ENCODE peak calls at places on chromosomes 5 and 9, in eight cellular contexts. L, W, U, H, G, E, K and D are unnamed samples. For H3K9me3, the result is how much of the 10 kb centered on the place peaks cover.

GRCh38 chr5:82594097-82594496 is 315.9 kb upstream of the RPS23 start:
- DNase-seq in L (no peak), W (peak), U (peak), H (no peak), G (peak), E (no peak), K (no peak), D (no peak)

GRCh38 chr5:173412566-173412965 is 84.4 kb upstream of the STC2 start:
- DNase-seq in L (no peak), W (no peak), U (peak), H (no peak), G (no peak), E (no peak), K (no peak), D (no peak)

GRCh38 chr5:111834926-111835599 is 78.1 kb upstream of the NREP start:
- DNase-seq in L (no peak), W (no peak), U (peak), H (no peak), G (peak), E (no peak), K (no peak), D (no peak)

GRCh38 chr5:90548069-90548593 is 10.5 kb upstream of the ADGRV1 start:
- DNase-seq in L (no peak), W (no peak), U (no peak), H (no peak), G (peak), E (no peak), K (no peak), D (no peak)

GRCh38 chr5:44953078-44953477 is 144.3 kb downstream of the MRPS30 start:
- DNase-seq in L (no peak), W (no peak), U (no peak), H (no peak), G (no peak), E (no peak), K (no peak), D (no peak)

GRCh38 chr9:128419061-128419925 is 1.4 kb upstream of the CERCAM start:
- DNase-seq in L (peak), W (no peak), U (peak), H (no peak), G (peak), E (no peak), K (no peak), D (no peak)

GRCh38 chr5:91170266-91170665 is 212.9 kb downstream of the ARRDC3 start:
- DNase-seq in L (no peak), W (peak), U (peak), H (no peak), G (peak), E (no peak), K (no peak), D (no peak)

GRCh38 chr5:177958696-177959095 is 37.3 kb downstream of the PROP1 start:
- DNase-seq in L (no peak), W (no peak), U (no peak), H (no peak), G (no peak), E (no peak), K (no peak), D (no peak)

GRCh38 chr5:139181835-139182452 is 16.2 kb downstream of the SIL1 start:
- DNase-seq in L (no peak), W (peak), U (peak), H (no peak), G (peak), E (no peak), K (no peak), D (no peak)

GRCh38 chr5:62326302-62326701 is 20.3 kb downstream of the KIF2A start:
- DNase-seq in L (no peak), W (no peak), U (no peak), H (no peak), G (no peak), E (no peak), K (no peak), D (no peak)

GRCh38 chr9:2420488-2421056 is 201.0 kb upstream of the VLDLR start:
- DNase-seq in L (no peak), W (no peak), U (no peak), H (no peak), G (no peak), E (no peak), K (no peak), D (no peak)

GRCh38 chr9:85223506-85224108 is 518.1 kb downstream of the AGTPBP1 start:
- DNase-seq in L (no peak), W (peak), U (no peak), H (no peak), G (no peak), E (no peak), K (no peak), D (no peak)

GRCh38 chr9:33381231-33381791 is 21.1 kb downstream of the AQP7 start:
- DNase-seq in L (no peak), W (no peak), U (no peak), H (no peak), G (no peak), E (no peak), K (no peak), D (no peak)

GRCh38 chr5:83097582-83098265 is 20.4 kb downstream of the XRCC4 start:
- DNase-seq in L (no peak), W (no peak), U (peak), H (no peak), G (peak), E (no peak), K (no peak), D (no peak)

GRCh38 chr5:38734353-38734752 is 111.5 kb upstream of the OSMR start:
- DNase-seq in L (no peak), W (no peak), U (no peak), H (no peak), G (no peak), E (no peak), K (no peak), D (no peak)

GRCh38 chr9:132020845-132021510 is 58.7 kb downstream of the MED27 start:
- DNase-seq in L (no peak), W (no peak), U (no peak), H (no peak), G (peak), E (no peak), K (no peak), D (no peak)

GRCh38 chr5:98168862-98169261 is 604.6 kb upstream of the RGMB start:
- DNase-seq in L (no peak), W (peak), U (no peak), H (no peak), G (peak), E (no peak), K (no peak), D (no peak)

GRCh38 chr5:98158440-98158839 is 615.0 kb upstream of the RGMB start:
- DNase-seq in L (no peak), W (no peak), U (no peak), H (no peak), G (no peak), E (no peak), K (no peak), D (no peak)

DNA sequence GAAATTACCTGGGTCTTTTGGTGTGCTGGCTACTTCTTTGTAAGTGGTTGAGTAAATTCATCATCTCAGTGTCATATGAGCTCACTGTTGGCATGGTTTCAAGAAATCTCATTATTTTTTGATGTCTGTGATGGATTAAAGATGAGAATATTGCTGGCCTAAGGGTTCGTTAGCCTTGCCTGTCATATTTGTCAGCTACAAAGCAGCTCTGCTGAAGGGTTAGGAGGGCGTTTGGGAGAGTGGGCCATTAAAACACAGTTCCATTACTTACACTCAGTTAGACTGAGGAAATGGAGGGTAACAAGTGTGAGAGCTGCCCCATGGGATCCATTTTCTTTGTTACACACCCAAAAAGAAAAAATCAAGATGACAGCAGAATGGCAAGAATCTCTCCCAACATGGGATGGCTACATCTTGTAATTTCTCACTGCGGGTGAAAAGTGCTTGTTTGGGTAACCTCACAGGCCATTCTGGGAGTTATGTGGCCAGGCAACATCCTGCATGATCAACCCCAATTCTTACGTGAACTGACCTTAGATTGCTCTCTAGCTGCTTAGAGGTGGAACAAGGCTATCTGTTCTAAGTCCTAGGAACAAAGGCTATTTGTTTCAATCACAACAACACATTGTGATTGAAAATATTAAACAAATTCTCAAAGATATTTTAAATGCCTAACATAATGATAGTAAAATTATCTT is 609.5 kb upstream of the RGMB start:
- DNase-seq in L (peak), W (no peak), U (no peak), H (no peak), G (no peak), E (no peak), K (no peak), D (no peak)
- H3K27ac ChIP-seq in L (no peak), W (no peak), U (no peak), H (no peak), G (no peak), E (no peak), K (no peak), D (no peak)

GRCh38 chr9:4762889-4763521 is 22.0 kb upstream of the AK3 start:
- DNase-seq in L (peak), W (no peak), U (peak), H (no peak), G (no peak), E (peak), K (no peak), D (no peak)
- TF ChIP-seq CTCF in L (no peak), W (no peak), U (no peak), H (no peak), G (no peak), E (peak), K (no peak), D (no peak)

GRCh38 chr9:135919318-135919717 is 12.0 kb upstream of the CAMSAP1 start:
- DNase-seq in L (no peak), W (no peak), U (no peak), H (no peak), G (no peak), E (no peak), K (no peak), D (no peak)

GRCh38 chr9:135910757-135911156 is 3.4 kb upstream of the CAMSAP1 start:
- DNase-seq in L (no peak), W (no peak), U (no peak), H (no peak), G (no peak), E (no peak), K (no peak), D (no peak)

GRCh38 chr9:135910197-135910596 is 2.9 kb upstream of the CAMSAP1 start:
- DNase-seq in L (no peak), W (no peak), U (no peak), H (no peak), G (no peak), E (no peak), K (no peak), D (no peak)

GRCh38 chr9:135916998-135917397 is 9.7 kb upstream of the CAMSAP1 start:
- DNase-seq in L (no peak), W (no peak), U (no peak), H (no peak), G (no peak), E (no peak), K (no peak), D (no peak)

GRCh38 chr9:135914921-135915320 is 7.6 kb upstream of the CAMSAP1 start:
- DNase-seq in L (no peak), W (no peak), U (no peak), H (no peak), G (peak), E (no peak), K (no peak), D (no peak)
- H3K9me3 ChIP-seq in L (under half), W (under half), U (under half), H (under half), G (under half), E (under half), K (under half), D (half or more)

DNA sequence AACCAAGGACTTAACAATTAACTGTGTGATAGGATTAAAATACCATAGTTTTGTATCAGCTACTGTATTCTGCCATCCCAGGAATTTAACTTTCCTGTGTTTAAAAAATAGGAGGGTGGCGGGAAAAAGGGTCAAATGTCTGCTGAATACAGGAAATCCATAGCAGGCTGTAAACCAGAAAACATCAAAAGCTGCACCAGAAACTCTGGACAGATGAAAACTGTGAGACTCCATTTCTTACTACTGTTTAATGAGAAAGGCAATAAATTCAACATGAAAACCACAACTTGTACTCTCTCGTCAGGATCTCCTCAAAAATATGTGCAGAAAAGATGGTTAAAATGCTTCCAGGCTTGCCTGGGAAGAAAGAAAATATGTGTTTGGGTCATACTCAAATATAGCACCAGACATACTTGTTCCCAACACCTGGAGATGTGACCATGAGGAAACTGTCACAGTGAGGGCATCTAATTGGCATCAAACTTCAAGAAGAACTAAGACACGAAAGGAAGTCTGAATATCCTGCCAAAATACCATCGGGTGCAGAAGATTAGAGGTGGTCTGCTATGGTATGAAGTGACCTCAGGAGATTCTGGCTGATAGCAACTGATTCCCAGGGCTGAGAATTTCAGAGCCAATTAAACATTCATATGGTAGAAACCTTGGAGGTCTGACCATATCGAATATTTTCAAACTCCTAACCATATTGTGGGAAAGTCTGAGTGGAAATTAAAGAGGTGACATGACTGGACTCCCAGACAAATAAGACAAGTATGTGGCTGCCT is 164.7 kb upstream of the TARS1 start:
- DNase-seq in L (no peak), W (no peak), U (no peak), H (no peak), G (no peak), E (no peak), K (no peak), D (no peak)
- H3K27ac ChIP-seq in L (peak), W (no peak), U (no peak), H (no peak), G (no peak), E (no peak), K (no peak), D (no peak)

DNA sequence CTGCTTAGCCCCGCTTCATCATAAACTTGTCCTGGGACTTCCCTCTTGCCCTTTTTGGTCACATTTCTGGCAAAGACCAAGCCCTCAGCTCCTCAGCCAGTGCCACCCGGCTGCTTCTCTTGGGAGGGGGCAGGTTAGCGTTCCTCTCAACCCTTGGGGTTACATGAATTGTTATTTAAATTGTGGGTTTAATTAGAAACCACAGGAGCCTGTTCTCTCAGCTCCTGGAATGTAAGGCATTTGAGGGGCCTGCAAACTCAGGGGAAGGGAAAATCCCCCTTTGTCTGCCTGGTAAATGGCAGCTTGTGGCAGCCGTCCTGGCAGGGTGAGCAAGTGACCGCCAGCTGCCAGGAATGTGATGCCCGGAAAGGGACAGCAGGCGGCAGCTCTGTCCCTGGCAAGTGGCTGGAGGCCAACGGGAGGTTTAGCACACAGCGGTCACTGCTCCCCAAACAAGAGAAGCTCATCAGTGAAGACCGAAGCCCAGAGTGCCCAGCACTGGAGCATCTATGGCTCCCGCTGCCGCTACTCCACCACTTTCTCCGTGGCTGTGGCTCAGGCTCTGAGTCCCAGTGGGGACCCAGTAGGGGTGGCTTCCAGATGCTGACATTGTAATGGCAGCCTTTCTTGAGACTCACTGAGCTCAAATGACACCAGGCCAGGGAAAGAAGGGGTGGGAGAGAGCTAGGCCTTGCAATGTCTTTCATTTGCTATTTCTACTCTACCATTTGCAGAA is 51.7 kb downstream of the SHB start:
- DNase-seq in L (peak), W (peak), U (peak), H (peak), G (peak), E (peak), K (no peak), D (no peak)
- TF ChIP-seq CTCF in L (peak), W (peak), U (no peak), H (peak), G (peak), E (peak), K (no peak), D (no peak)

GRCh38 chr5:25993701-25994100 is 1044.7 kb downstream of the CDH9 start:
- DNase-seq in L (no peak), W (no peak), U (no peak), H (no peak), G (no peak), E (no peak), K (no peak), D (no peak)
- H3K9me3 ChIP-seq in L (under half), W (under half), U (under half), H (under half), G (under half), E (under half), K (under half), D (under half)

GRCh38 chr5:52861368-52861767 is 73.7 kb downstream of the ITGA1 start:
- DNase-seq in L (no peak), W (peak), U (no peak), H (no peak), G (peak), E (no peak), K (no peak), D (no peak)

GRCh38 chr5:52854949-52855348 is 67.2 kb downstream of the ITGA1 start:
- DNase-seq in L (no peak), W (no peak), U (no peak), H (no peak), G (no peak), E (no peak), K (no peak), D (no peak)

GRCh38 chr5:52853573-52854163 is 66.0 kb downstream of the ITGA1 start:
- DNase-seq in L (peak), W (no peak), U (no peak), H (no peak), G (no peak), E (no peak), K (no peak), D (no peak)

GRCh38 chr5:52859619-52860018 is 71.9 kb downstream of the ITGA1 start:
- DNase-seq in L (peak), W (peak), U (peak), H (no peak), G (peak), E (no peak), K (no peak), D (no peak)

DNA sequence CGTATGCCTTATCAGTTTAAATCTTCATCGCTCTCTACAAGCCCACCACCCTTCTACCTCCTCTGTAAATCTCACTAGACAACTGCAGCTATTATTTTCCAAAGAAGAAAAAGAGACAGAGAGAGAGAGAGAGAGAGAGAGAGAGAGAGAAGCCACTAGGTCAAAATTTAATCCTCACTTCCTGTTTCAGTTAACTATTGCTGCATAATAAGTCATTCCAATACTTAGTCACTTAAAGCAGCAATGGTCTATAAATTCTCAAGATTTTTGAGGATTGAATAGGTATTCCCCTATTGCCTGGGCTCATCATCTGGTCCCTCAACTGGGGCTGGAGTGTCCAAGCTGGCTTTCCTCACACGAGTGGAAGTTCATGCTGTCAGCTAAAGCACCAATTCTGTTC is 68.8 kb downstream of the ITGA1 start:
- DNase-seq in L (no peak), W (peak), U (no peak), H (no peak), G (no peak), E (no peak), K (no peak), D (no peak)
- H3K27ac ChIP-seq in L (peak), W (no peak), U (no peak), H (no peak), G (no peak), E (no peak), K (no peak), D (no peak)

GRCh38 chr5:143499480-143500114 is 96.1 kb upstream of the NR3C1 start:
- DNase-seq in L (no peak), W (no peak), U (no peak), H (no peak), G (no peak), E (no peak), K (no peak), D (no peak)
- TF ChIP-seq CTCF in L (no peak), W (no peak), U (no peak), H (no peak), G (no peak), E (no peak), K (no peak), D (no peak)

DNA sequence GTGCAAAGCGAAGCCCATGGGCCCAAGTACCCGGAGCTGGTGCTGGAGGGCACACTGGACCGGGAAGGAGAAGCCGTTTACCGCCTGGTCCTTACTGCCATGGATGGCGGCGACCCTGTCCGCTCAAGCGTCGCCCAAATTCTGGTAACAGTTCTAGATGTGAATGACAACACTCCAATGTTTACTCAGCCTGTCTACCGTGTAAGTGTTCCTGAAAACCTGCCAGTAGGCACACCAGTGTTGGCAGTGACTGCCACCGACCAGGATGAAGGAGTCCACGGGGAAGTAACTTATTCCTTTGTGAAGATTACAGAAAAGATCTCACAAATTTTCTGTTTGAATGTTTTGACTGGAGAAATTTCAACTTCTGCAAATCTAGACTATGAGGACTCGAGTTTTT is 936 bp downstream of the PCDHGA6 start:
- DNase-seq in L (no peak), W (no peak), U (no peak), H (no peak), G (no peak), E (no peak), K (no peak), D (no peak)
- H3K9me3 ChIP-seq in L (under half), W (under half), U (under half), H (under half), G (under half), E (under half), K (under half), D (under half)

GRCh38 chr9:111074395-111074794 is 36.1 kb upstream of the LPAR1 start:
- DNase-seq in L (no peak), W (no peak), U (peak), H (no peak), G (no peak), E (no peak), K (no peak), D (no peak)

GRCh38 chr9:111076519-111076918 is 38.2 kb upstream of the LPAR1 start:
- DNase-seq in L (no peak), W (no peak), U (no peak), H (no peak), G (no peak), E (no peak), K (no peak), D (no peak)

GRCh38 chr9:111076043-111076442 is 37.8 kb upstream of the LPAR1 start:
- DNase-seq in L (no peak), W (no peak), U (no peak), H (no peak), G (no peak), E (no peak), K (no peak), D (no peak)

GRCh38 chr9:111078391-111079038 is 40.2 kb upstream of the LPAR1 start:
- DNase-seq in L (no peak), W (no peak), U (peak), H (no peak), G (no peak), E (no peak), K (no peak), D (no peak)
- H3K27ac ChIP-seq in L (no peak), W (no peak), U (no peak), H (no peak), G (no peak), E (no peak), K (no peak), D (no peak)